ENCODE peak calls at places on chromosomes 12 and 14, in five cellular contexts. O is mesendoderm, N is IMR-90, H is mesenchymal stem cell, L is H1. U is an unnamed sample.

GRCh38 chr12:26028953-26029740 is 70.7 kb downstream of the RASSF8 start:
- DNase-seq in O (peak), N (peak), H (peak), L (no peak), U (peak)

GRCh38 chr14:32049361-32050103 is 27.6 kb upstream of the ARHGAP5 start:
- DNase-seq in O (peak), N (no peak), H (no peak), L (no peak), U (no peak)

GRCh38 chr14:101196051-101196450 is 292.5 kb upstream of the RTL1 start:
- DNase-seq in O (no peak), N (no peak), H (no peak), L (no peak), U (no peak)

GRCh38 chr12:78916845-78917480 is 52.4 kb downstream of the SYT1 start:
- DNase-seq in O (peak), N (peak), H (peak), L (no peak), U (no peak)

GRCh38 chr14:58969951-58970751 is 218.3 kb upstream of the DAAM1 start:
- DNase-seq in O (peak), N (peak), H (peak), L (peak), U (no peak)

GRCh38 chr12:39935275-39935674 is 170.6 kb downstream of the SLC2A13 start:
- DNase-seq in O (no peak), N (peak), H (peak), L (no peak), U (no peak)

GRCh38 chr12:92471551-92471950 is 231.2 kb upstream of the PLEKHG7 start:
- DNase-seq in O (no peak), N (no peak), H (no peak), L (no peak), U (no peak)

GRCh38 chr12:6052940-6053329 is 71.5 kb downstream of the VWF start:
- DNase-seq in O (no peak), N (peak), H (no peak), L (no peak), U (no peak)

GRCh38 chr12:131005161-131006035 is 51.7 kb downstream of the ADGRD1 start:
- DNase-seq in O (no peak), N (no peak), H (no peak), L (no peak), U (no peak)

GRCh38 chr14:55976619-55977018 is 141.6 kb upstream of the PELI2 start:
- DNase-seq in O (no peak), N (no peak), H (no peak), L (no peak), U (no peak)

GRCh38 chr12:45235087-45236025 is 19.5 kb downstream of the ANO6 start:
- DNase-seq in O (peak), N (peak), H (peak), L (no peak), U (no peak)

GRCh38 chr12:131506426-131506825 is 204.5 kb upstream of the SFSWAP start:
- DNase-seq in O (no peak), N (no peak), H (no peak), L (no peak), U (no peak)

GRCh38 chr12:125247477-125247876 is 182.2 kb downstream of the AACS start:
- DNase-seq in O (peak), N (no peak), H (no peak), L (no peak), U (no peak)

GRCh38 chr12:9843416-9843815 is 16.1 kb downstream of the KLRF1 start:
- DNase-seq in O (no peak), N (no peak), H (no peak), L (no peak), U (no peak)

GRCh38 chr12:13173537-13173936 is 23.0 kb upstream of the EMP1 start:
- DNase-seq in O (peak), N (peak), H (peak), L (no peak), U (no peak)

GRCh38 chr12:6708968-6709394 is 8.4 kb upstream of the PIANP start:
- DNase-seq in O (no peak), N (no peak), H (no peak), L (no peak), U (no peak)

GRCh38 chr14:100302616-100303015 is 3.6 kb downstream of the SLC25A29 start:
- DNase-seq in O (no peak), N (no peak), H (no peak), L (no peak), U (no peak)

GRCh38 chr14:51547260-51547659 is 104.5 kb upstream of the FRMD6 start:
- DNase-seq in O (peak), N (peak), H (peak), L (no peak), U (no peak)

GRCh38 chr12:131828671-131829350 is 618 bp downstream of the MMP17 start:
- DNase-seq in O (peak), N (no peak), H (no peak), L (no peak), U (no peak)

GRCh38 chr12:85821759-85822158 is 14.4 kb downstream of the RASSF9 start:
- DNase-seq in O (no peak), N (no peak), H (peak), L (no peak), U (no peak)

GRCh38 chr14:52902971-52903385 is 47.9 kb downstream of the FERMT2 start:
- DNase-seq in O (peak), N (peak), H (peak), L (no peak), U (no peak)

GRCh38 chr12:5138845-5139244 is 95.2 kb downstream of the KCNA5 start:
- DNase-seq in O (no peak), N (peak), H (no peak), L (no peak), U (no peak)

GRCh38 chr12:92297932-92298681 is 152.5 kb upstream of the BTG1 start:
- DNase-seq in O (no peak), N (peak), H (peak), L (no peak), U (no peak)

GRCh38 chr12:23611320-23611719 is 338.1 kb downstream of the SOX5 start:
- DNase-seq in O (no peak), N (peak), H (peak), L (no peak), U (no peak)

GRCh38 chr14:105075364-105076295 is 10.4 kb upstream of the GPR132 start:
- DNase-seq in O (peak), N (peak), H (peak), L (no peak), U (no peak)

GRCh38 chr12:112126000-112126431 is 656 bp downstream of the TRAFD1 start:
- DNase-seq in O (no peak), N (no peak), H (peak), L (no peak), U (no peak)

GRCh38 chr14:53955671-53956426 is 776 bp downstream of the BMP4 start:
- DNase-seq in O (peak), N (no peak), H (peak), L (no peak), U (no peak)
- H3K18ac ChIP-seq in O (peak), N (peak), H (peak), L (peak), U (peak)

DNA sequence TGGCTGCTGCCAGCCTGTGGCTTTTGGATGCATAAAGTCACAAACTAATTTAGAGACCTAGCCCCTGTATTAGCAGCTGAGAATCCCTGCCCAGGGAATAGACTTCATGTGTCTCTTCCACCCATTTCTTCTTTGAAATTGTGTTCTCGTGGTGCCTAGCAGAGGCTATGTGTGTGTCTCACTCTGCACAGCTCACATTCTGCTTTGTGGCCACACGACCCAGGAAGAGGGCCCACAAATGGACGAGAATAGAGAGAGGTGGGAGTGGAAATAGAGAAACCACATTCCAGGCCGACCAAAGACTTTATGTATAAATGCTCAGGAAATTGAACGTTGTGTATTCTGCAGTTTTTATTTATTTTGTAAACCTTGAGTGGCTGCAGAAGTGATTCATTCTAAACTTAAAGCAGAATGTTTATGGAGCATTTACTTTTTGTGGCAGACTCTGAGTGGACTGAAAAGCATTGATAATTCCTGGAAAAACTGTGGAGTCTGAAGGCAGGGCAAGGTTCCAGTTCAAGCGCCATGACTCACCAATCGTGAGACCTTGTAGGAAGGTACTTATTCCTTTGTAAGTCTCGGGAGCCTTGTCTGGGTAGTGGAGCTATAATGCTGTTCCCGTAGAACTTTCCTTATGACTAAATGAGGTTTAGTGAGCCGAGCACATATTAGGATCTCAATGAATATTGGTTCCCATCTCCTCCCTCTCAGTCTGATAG is 9.1 kb downstream of the B4GALNT3 start:
- DNase-seq in O (no peak), N (peak), H (peak), L (no peak), U (no peak)
- H3K4me3 ChIP-seq in O (no peak), N (no peak), H (no peak), L (no peak), U (no peak)

GRCh38 chr12:109292342-109292711 is 16.8 kb downstream of the FOXN4 start:
- DNase-seq in O (no peak), N (no peak), H (no peak), L (no peak), U (no peak)

GRCh38 chr12:109293106-109293505 is 16.0 kb downstream of the FOXN4 start:
- DNase-seq in O (no peak), N (no peak), H (no peak), L (no peak), U (no peak)

GRCh38 chr12:109291117-109291516 is 18.0 kb downstream of the FOXN4 start:
- DNase-seq in O (no peak), N (no peak), H (no peak), L (no peak), U (no peak)

GRCh38 chr12:109290061-109290460 is 19.0 kb downstream of the FOXN4 start:
- DNase-seq in O (no peak), N (no peak), H (no peak), L (no peak), U (no peak)

GRCh38 chr12:109291531-109292341 is 17.3 kb downstream of the FOXN4 start:
- DNase-seq in O (peak), N (no peak), H (peak), L (peak), U (peak)
- H2BK15ac ChIP-seq in O (no peak), N (no peak), H (no peak), L (peak), U (peak)

DNA sequence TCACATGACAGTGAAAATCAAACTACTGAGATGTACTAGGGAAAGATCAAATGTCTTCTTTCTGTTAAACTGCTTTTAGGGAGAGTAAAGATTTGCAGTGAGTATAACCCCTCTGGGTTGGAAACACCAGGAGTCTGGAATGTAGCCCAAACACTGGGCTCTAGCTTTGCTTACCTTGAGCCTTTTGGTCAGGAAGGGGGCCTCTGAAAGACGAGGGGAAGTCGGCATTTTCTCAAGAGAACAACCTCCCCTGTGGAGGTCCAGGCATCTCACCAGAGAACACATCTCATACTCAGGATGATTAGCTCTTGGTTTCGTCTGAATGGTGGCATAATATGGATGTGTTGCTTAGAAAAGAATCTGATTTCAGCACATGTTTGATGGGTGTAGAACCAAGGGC is 169.0 kb downstream of the ZFP36L1 start:
- DNase-seq in O (no peak), N (no peak), H (no peak), L (no peak), U (no peak)
- H3K18ac ChIP-seq in O (no peak), N (no peak), H (no peak), L (no peak), U (no peak)

DNA sequence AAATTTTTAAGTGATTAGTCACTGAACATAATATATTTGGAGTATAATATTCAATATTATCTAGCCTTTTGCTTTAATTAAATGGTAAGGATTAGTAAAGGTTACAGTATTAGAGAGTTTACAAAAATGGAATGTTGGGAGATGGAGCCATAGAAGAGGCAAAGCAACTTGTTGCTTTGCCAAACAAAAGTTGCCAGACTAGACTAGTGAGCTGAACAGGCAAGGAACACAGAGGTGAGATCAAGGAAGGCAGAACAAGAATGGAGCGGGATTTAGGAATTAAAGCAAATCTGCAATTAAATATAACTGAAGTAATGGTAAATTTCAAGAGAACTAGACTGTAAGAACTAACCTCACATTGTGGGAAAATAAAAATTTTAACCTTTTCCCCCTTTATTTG is 5.1 kb downstream of the ARF6 start:
- DNase-seq in O (peak), N (no peak), H (no peak), L (no peak), U (no peak)
- H3K4me3 ChIP-seq in O (no peak), N (no peak), H (peak), L (no peak), U (no peak)

GRCh38 chr14:75402867-75403413 is 24.9 kb upstream of the JDP2 start:
- DNase-seq in O (peak), N (no peak), H (no peak), L (no peak), U (no peak)
- H2BK15ac ChIP-seq in O (no peak), N (no peak), H (no peak), L (peak), U (no peak)

DNA sequence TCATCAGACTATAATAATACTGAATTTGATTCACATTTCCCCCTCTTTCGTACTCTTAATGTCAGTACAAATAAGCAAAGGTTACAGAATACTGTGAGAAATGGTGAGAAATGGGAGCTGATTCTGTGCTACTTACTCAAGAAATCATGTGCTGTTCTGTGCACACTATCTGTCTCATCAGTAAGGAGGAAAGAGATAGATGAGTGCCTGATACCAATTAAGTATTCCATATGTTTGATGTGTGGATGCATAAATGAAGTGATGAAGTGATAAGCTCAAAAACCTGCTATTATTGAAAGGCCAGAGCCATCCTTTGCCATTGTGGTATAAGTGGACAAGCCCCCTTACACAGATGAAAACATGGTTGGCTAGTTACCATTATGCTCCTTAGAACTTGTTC is 127.7 kb downstream of the PDE3A start:
- DNase-seq in O (no peak), N (no peak), H (no peak), L (no peak), U (no peak)
- H3K18ac ChIP-seq in O (no peak), N (peak), H (no peak), L (no peak), U (no peak)

GRCh38 chr12:126760109-126760508 is 1506.9 kb upstream of the TMEM132C start:
- DNase-seq in O (no peak), N (no peak), H (no peak), L (no peak), U (no peak)
- H3K4me3 ChIP-seq in O (no peak), N (no peak), H (no peak), L (no peak), U (no peak)

GRCh38 chr12:106760184-106760531 is 14.3 kb upstream of the RIC8B start:
- DNase-seq in O (peak), N (peak), H (peak), L (peak), U (no peak)

GRCh38 chr12:106764738-106765137 is 9.7 kb upstream of the RIC8B start:
- DNase-seq in O (no peak), N (no peak), H (no peak), L (no peak), U (no peak)

GRCh38 chr12:106758349-106758951 is 16.0 kb upstream of the RIC8B start:
- DNase-seq in O (no peak), N (no peak), H (no peak), L (no peak), U (no peak)

GRCh38 chr12:106757623-106758348 is 16.7 kb upstream of the RIC8B start:
- DNase-seq in O (no peak), N (no peak), H (no peak), L (no peak), U (no peak)

GRCh38 chr12:106759526-106760183 is 14.8 kb upstream of the RIC8B start:
- DNase-seq in O (no peak), N (no peak), H (no peak), L (no peak), U (no peak)
- H2BK15ac ChIP-seq in O (no peak), N (no peak), H (no peak), L (no peak), U (peak)

GRCh38 chr14:72644038-72644437 is 249.9 kb downstream of the DPF3 start:
- DNase-seq in O (no peak), N (peak), H (no peak), L (no peak), U (no peak)
- H3K18ac ChIP-seq in O (no peak), N (peak), H (peak), L (no peak), U (no peak)

U was measured in neuronal stem cell.